ENCODE peak calls at places on chromosome 13, in six cellular contexts. Y is ovary, C is SK-N-SH, S is transverse colon, A is tibial nerve, K is GM12878. H is an unnamed sample.
A peak's percentile ranks its signal among the peaks of the same experiment; 100 is the strongest.

GRCh38 chr13:46659413-46660065 is 106.6 kb downstream of the LRCH1 start:
- DNase-seq in S (no peak), A (no peak), K (no peak), Y (no peak), C (no peak), H (peak; percentile 58)

GRCh38 chr13:23434431-23434830 is 929 bp upstream of the SACS start:
- DNase-seq in A (no peak), Y (no peak), K (no peak), S (no peak), C (no peak), H (no peak)

GRCh38 chr13:27634231-27634630 is 12.5 kb downstream of the POLR1D start:
- DNase-seq in A (no peak), Y (no peak), S (no peak), C (no peak), K (no peak), H (no peak)

GRCh38 chr13:71499235-71499634 is 367.8 kb downstream of the DACH1 start:
- DNase-seq in S (no peak), A (no peak), Y (no peak), K (no peak), C (no peak), H (no peak)

GRCh38 chr13:112545866-112546265 is 42.1 kb downstream of the TUBGCP3 start:
- DNase-seq in K (no peak), Y (no peak), S (no peak), C (no peak), A (no peak), H (no peak)

GRCh38 chr13:27038323-27038722 is 133.3 kb downstream of the USP12 start:
- DNase-seq in Y (no peak), A (no peak), C (no peak), K (no peak), S (no peak), H (no peak)

GRCh38 chr13:46622918-46623256 is 69.9 kb downstream of the LRCH1 start:
- DNase-seq in K (no peak), A (peak; percentile 63), Y (peak; percentile 49), C (peak; percentile 71), S (peak; percentile 41), H (no peak)

GRCh38 chr13:70484931-70485330 is 376.7 kb upstream of the KLHL1 start:
- DNase-seq in C (no peak), K (no peak), Y (no peak), S (no peak), A (no peak), H (no peak)

GRCh38 chr13:98300956-98301641 is 124.0 kb upstream of the RNF113B start:
- DNase-seq in A (no peak), C (no peak), Y (no peak), S (no peak), K (no peak), H (peak; percentile 69)

GRCh38 chr13:50082426-50083283 is 67.4 kb downstream of the KCNRG start:
- DNase-seq in S (peak; percentile 91), K (peak; percentile 62), A (peak; percentile 52), Y (peak; percentile 27), C (peak; percentile 50), H (peak; percentile 91)

GRCh38 chr13:109146912-109147624 is 517.7 kb downstream of the MYO16 start:
- DNase-seq in C (peak; percentile 45), A (no peak), Y (no peak), K (no peak), S (no peak), H (no peak)

GRCh38 chr13:24693862-24694471 is 13.8 kb downstream of the ATP12A start:
- DNase-seq in A (peak; percentile 32), S (peak; percentile 36), K (no peak), C (peak; percentile 84), Y (no peak), H (peak; percentile 46)

GRCh38 chr13:92573467-92574057 is 653.0 kb upstream of the GPC6 start:
- DNase-seq in K (no peak), S (no peak), A (no peak), C (peak; percentile 2), Y (no peak), H (no peak)

GRCh38 chr13:77966671-77967070 is 48.0 kb upstream of the EDNRB start:
- DNase-seq in K (no peak), C (no peak), Y (no peak), A (no peak), S (no peak), H (no peak)

GRCh38 chr13:44350775-44351504 is 22.7 kb upstream of the SERP2 start:
- DNase-seq in A (no peak), C (peak; percentile 31), Y (no peak), S (no peak), K (no peak), H (no peak)

GRCh38 chr13:94569615-94570014 is 26.3 kb downstream of the TGDS start:
- DNase-seq in Y (no peak), C (no peak), K (no peak), S (no peak), A (no peak), H (no peak)

GRCh38 chr13:50348402-50348801 is 333.2 kb downstream of the KCNRG start:
- DNase-seq in S (peak; percentile 14), A (no peak), K (no peak), Y (no peak), C (no peak), H (no peak)

GRCh38 chr13:45119469-45119989 is 781 bp upstream of the GTF2F2 start:
- DNase-seq in A (peak; percentile 8), S (peak; percentile 18), C (peak; percentile 37), K (peak; percentile 26), Y (no peak), H (no peak)

GRCh38 chr13:43307921-43308433 is 284.6 kb downstream of the DNAJC15 start:
- DNase-seq in S (peak; percentile 75), Y (peak; percentile 96), K (peak; percentile 68), C (peak; percentile 71), A (peak; percentile 72), H (peak; percentile 80)

GRCh38 chr13:43749503-43749902 is 37.3 kb downstream of the ENOX1 start:
- DNase-seq in Y (no peak), S (no peak), A (no peak), C (no peak), K (no peak), H (no peak)

GRCh38 chr13:79445968-79446645 is 34.8 kb upstream of the NDFIP2 start:
- DNase-seq in K (no peak), A (no peak), C (no peak), S (no peak), Y (no peak), H (no peak)

GRCh38 chr13:50224534-50224933 is 209.3 kb downstream of the KCNRG start:
- DNase-seq in A (no peak), K (no peak), C (no peak), S (no peak), Y (no peak), H (no peak)

GRCh38 chr13:44278164-44278563 is 95.5 kb upstream of the SERP2 start:
- DNase-seq in Y (no peak), K (no peak), S (no peak), C (no peak), A (no peak), H (no peak)

GRCh38 chr13:90510319-90510718 is 837.2 kb upstream of the MIR17HG start:
- DNase-seq in A (no peak), C (no peak), S (no peak), Y (no peak), K (no peak), H (no peak)

GRCh38 chr13:43005460-43006236 is 13.6 kb upstream of the EPSTI1 start:
- DNase-seq in C (no peak), S (no peak), A (no peak), Y (no peak), K (no peak), H (no peak)

GRCh38 chr13:113761136-113761535 is 2.1 kb downstream of the TMEM255B start:
- DNase-seq in C (no peak), S (no peak), K (no peak), Y (no peak), A (no peak), H (peak; percentile 14)
- TF ChIP-seq EP300 in C (no peak), S (no peak), K (no peak), Y (no peak), A (no peak), H (no peak)

GRCh38 chr13:110340812-110341444 is 33.8 kb downstream of the COL4A2 start:
- DNase-seq in A (peak; percentile 34), K (no peak), Y (peak; percentile 75), C (no peak), S (peak; percentile 76), H (peak; percentile 59)
- TF ChIP-seq EP300 in A (peak; percentile 24), K (no peak), Y (peak; percentile 85), C (no peak), S (peak; percentile 83), H (peak; percentile 80)

DNA sequence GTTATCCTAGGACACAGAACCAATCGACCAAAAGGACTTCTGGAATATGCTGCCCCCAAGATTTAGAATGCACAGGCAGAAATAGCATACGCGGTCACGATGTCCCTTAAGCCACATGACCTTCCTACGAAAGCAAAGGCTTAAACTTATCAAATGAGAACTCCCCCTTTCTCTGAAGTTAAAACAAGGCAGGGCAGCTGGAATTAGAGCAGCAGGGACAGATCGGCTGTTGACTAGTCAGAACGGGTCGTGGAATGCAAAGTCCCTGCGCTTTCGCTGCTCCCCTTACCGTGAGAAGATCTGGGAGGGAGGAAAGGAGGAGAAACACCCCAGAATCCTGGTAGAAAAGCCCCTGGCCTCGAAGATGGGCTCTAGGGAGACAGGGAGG is 799 bp upstream of the USPL1 start:
- DNase-seq in C (peak; percentile 64), Y (peak; percentile 73), A (peak; percentile 86), K (peak; percentile 61), S (peak; percentile 71), H (peak; percentile 65)
- TF ChIP-seq EP300 in C (no peak), Y (no peak), A (peak; percentile 74), K (no peak), S (peak; percentile 37), H (peak; percentile 58)

GRCh38 chr13:36918246-36919060 is 1.6 kb downstream of the SMAD9 start:
- DNase-seq in S (no peak), Y (no peak), K (no peak), C (peak; percentile 25), A (peak; percentile 18), H (no peak)

GRCh38 chr13:36919206-36919832 is 719 bp downstream of the SMAD9 start:
- DNase-seq in Y (peak; percentile 33), S (peak; percentile 28), K (no peak), C (peak; percentile 75), A (peak; percentile 40), H (peak; percentile 39)

GRCh38 chr13:36920612-36921185 is 661 bp upstream of the SMAD9 start:
- DNase-seq in C (no peak), A (no peak), Y (no peak), S (no peak), K (no peak), H (no peak)

GRCh38 chr13:36921902-36922301 is 1.9 kb upstream of the SMAD9 start:
- DNase-seq in C (no peak), S (no peak), A (no peak), Y (no peak), K (no peak), H (no peak)

GRCh38 chr13:36919833-36920611 is at the start of gene SMAD9:
- DNase-seq in S (peak; percentile 79), C (peak; percentile 91), K (no peak), A (peak; percentile 71), Y (peak; percentile 84), H (peak; percentile 82)
- TF ChIP-seq EP300 in S (no peak), C (no peak), K (no peak), A (no peak), Y (no peak), H (no peak)